ENCODE peak calls at places on chromosomes 5 and 9, in nine cellular contexts. S is stimulated activated CD4-positive, alpha-beta T cell treated with anti-CD3 and anti-CD28 coated beads, Interleukin-1b, Interleukin-23, amount 100 ng/mL, for 48 hours; H is colonic mucosa; E is stimulated activated CD8-positive, alpha-beta memory T cell treated with anti-CD3 and anti-CD28 coated beads, Interleukin-15, amount 100 ng/mL, for 1 hour; Q is NCI-H2171; Z is stimulated activated naive CD8-positive, alpha-beta T cell treated with anti-CD3 and anti-CD28 coated beads, Interleukin-15, amount 100 ng/mL, for 72 hours; V is AG04450; M is Calu3; B is GM10248. R is an unnamed sample.

GRCh38 chr5:177124486-177124991 is 9.0 kb upstream of the NSD1 start:
- DNase-seq in V (no peak), E (no peak), B (peak; percentile 54), S (no peak), Z (no peak), H (no peak), Q (no peak), M (no peak), R (no peak)

GRCh38 chr9:18268381-18268780 is 205.6 kb upstream of the ADAMTSL1 start:
- DNase-seq in Z (no peak), Q (no peak), E (no peak), S (no peak), V (no peak), M (peak; percentile 12), B (no peak), H (no peak), R (no peak)

GRCh38 chr5:90548069-90548593 is 10.5 kb upstream of the ADGRV1 start:
- DNase-seq in S (no peak), M (peak; percentile 74), B (no peak), V (no peak), E (no peak), Z (no peak), Q (no peak), H (peak; percentile 79), R (peak; percentile 58)

GRCh38 chr5:175542232-175542965 is 64.0 kb downstream of the SFXN1 start:
- DNase-seq in E (no peak), S (peak; percentile 58), Q (no peak), V (no peak), H (no peak), Z (no peak), M (no peak), B (no peak), R (no peak)

GRCh38 chr5:174693697-174694400 is 30.5 kb upstream of the MSX2 start:
- DNase-seq in Z (no peak), B (no peak), H (peak; percentile 50), Q (no peak), V (no peak), M (peak; percentile 70), S (no peak), E (no peak), R (no peak)

GRCh38 chr9:100427366-100428263 is 672 bp downstream of the MSANTD3 start:
- DNase-seq in H (peak; percentile 62), Z (no peak), M (peak; percentile 28), S (peak; percentile 8), V (no peak), E (no peak), B (no peak), Q (peak; percentile 69), R (no peak)

GRCh38 chr9:128911529-128912035 is 9.2 kb upstream of the PHYHD1 start:
- DNase-seq in S (no peak), H (no peak), B (no peak), M (peak; percentile 27), Q (no peak), E (no peak), V (no peak), Z (no peak), R (no peak)

GRCh38 chr5:123670981-123671557 is 159.1 kb downstream of the CSNK1G3 start:
- DNase-seq in E (peak; percentile 10), V (peak; percentile 7), Q (peak; percentile 28), S (peak; percentile 46), H (peak; percentile 64), M (peak; percentile 47), Z (peak; percentile 21), B (peak; percentile 21), R (peak; percentile 37)

GRCh38 chr9:15735083-15735974 is 182.5 kb downstream of the CCDC171 start:
- DNase-seq in V (peak; percentile 79), Q (no peak), M (no peak), B (no peak), S (no peak), H (no peak), E (no peak), Z (no peak), R (no peak)

GRCh38 chr5:83538788-83539535 is 67.4 kb downstream of the VCAN start:
- DNase-seq in H (no peak), E (no peak), B (peak; percentile 20), Q (no peak), Z (no peak), S (no peak), V (no peak), M (no peak), R (no peak)

GRCh38 chr5:160479926-160480325 is 58.3 kb downstream of the PTTG1 start:
- DNase-seq in V (peak; percentile 45), M (no peak), B (no peak), S (no peak), Q (no peak), Z (no peak), E (no peak), H (no peak), R (no peak)

GRCh38 chr9:132832171-132832570 is 45.9 kb downstream of the AK8 start:
- DNase-seq in H (no peak), M (no peak), B (no peak), Q (no peak), E (no peak), S (no peak), V (no peak), Z (no peak), R (no peak)

GRCh38 chr5:52837068-52837467 is 49.4 kb downstream of the ITGA1 start:
- DNase-seq in E (no peak), Z (no peak), H (no peak), B (no peak), V (no peak), Q (no peak), S (no peak), M (no peak), R (no peak)

GRCh38 chr9:93431498-93432105 is 19.9 kb upstream of the FAM120A start:
- DNase-seq in B (no peak), Q (no peak), V (no peak), H (no peak), Z (no peak), E (no peak), M (no peak), S (no peak), R (no peak)

GRCh38 chr9:93965830-93966577 is 10.8 kb upstream of the BARX1 start:
- DNase-seq in V (no peak), H (peak; percentile 11), Z (no peak), S (no peak), E (no peak), B (peak; percentile 6), Q (no peak), M (no peak), R (no peak)

GRCh38 chr5:58680503-58680902 is 97.6 kb downstream of the RAB3C start:
- DNase-seq in S (no peak), V (no peak), H (no peak), E (no peak), B (no peak), Q (no peak), M (no peak), Z (no peak), R (no peak)

GRCh38 chr9:37899041-37899440 is 4.9 kb downstream of the SLC25A51 start:
- DNase-seq in M (no peak), Q (no peak), E (no peak), S (no peak), V (no peak), H (no peak), B (no peak), Z (no peak), R (no peak)

GRCh38 chr9:116318463-116319271 is 165.1 kb downstream of the PAPPA start:
- DNase-seq in H (peak; percentile 17), B (no peak), E (no peak), S (no peak), M (no peak), Q (peak; percentile 31), Z (no peak), V (peak; percentile 80), R (no peak)

GRCh38 chr9:136060671-136061371 is 34.3 kb downstream of the NACC2 start:
- DNase-seq in E (no peak), H (no peak), B (no peak), V (no peak), S (no peak), M (no peak), Q (no peak), Z (no peak), R (no peak)

GRCh38 chr9:17402309-17402708 is 176.6 kb upstream of the SH3GL2 start:
- DNase-seq in H (no peak), S (no peak), Q (no peak), E (no peak), V (no peak), Z (no peak), B (no peak), M (no peak), R (no peak)